ENCODE peak calls at places on chromosome 7, in ten cellular contexts. W, D, R, S, J, L, O, F, A and X are unnamed samples. For H3K4me1, the result is how much of the 10 kb centered on the place peaks cover.

GRCh38 chr7:22302951-22303423 is 54.0 kb downstream of the RAPGEF5 start:
- DNase-seq in W (no peak), D (no peak), R (no peak), S (no peak), J (no peak), L (no peak), O (no peak), F (no peak), A (no peak), X (no peak)

GRCh38 chr7:137657476-137658193 is 189.1 kb downstream of the DGKI start:
- DNase-seq in W (no peak), D (no peak), R (no peak), S (no peak), J (no peak), L (no peak), O (no peak), F (no peak), A (no peak), X (no peak)

GRCh38 chr7:33201821-33202220 is 72.5 kb downstream of the BBS9 start:
- DNase-seq in W (no peak), D (no peak), R (no peak), S (no peak), J (no peak), L (no peak), O (no peak), F (no peak), A (no peak), X (no peak)

GRCh38 chr7:39404910-39405309 is 161.3 kb upstream of the YAE1 start:
- DNase-seq in W (no peak), D (no peak), R (no peak), S (no peak), J (no peak), L (no peak), O (no peak), F (no peak), A (no peak), X (no peak)

GRCh38 chr7:1291040-1291689 is 58.5 kb downstream of the UNCX start:
- DNase-seq in W (no peak), D (no peak), R (peak), S (no peak), J (no peak), L (no peak), O (peak), F (no peak), A (peak), X (no peak)

GRCh38 chr7:145106001-145106400 is 270.1 kb upstream of the TPK1 start:
- DNase-seq in W (peak), D (no peak), R (no peak), S (no peak), J (no peak), L (no peak), O (no peak), F (no peak), A (peak), X (no peak)

GRCh38 chr7:75033064-75033463 is 40.5 kb downstream of the RCC1L start:
- DNase-seq in W (no peak), D (peak), R (no peak), S (no peak), J (no peak), L (no peak), O (no peak), F (no peak), A (no peak), X (no peak)

GRCh38 chr7:121076350-121077164 is 88.0 kb downstream of the CPED1 start:
- DNase-seq in W (no peak), D (no peak), R (no peak), S (no peak), J (no peak), L (no peak), O (no peak), F (no peak), A (no peak), X (no peak)

GRCh38 chr7:30717181-30717580 is 34.8 kb upstream of the INMT start:
- DNase-seq in W (peak), D (peak), R (no peak), S (peak), J (no peak), L (no peak), O (no peak), F (no peak), A (no peak), X (no peak)

GRCh38 chr7:63077841-63078240 is 920.8 kb upstream of the ZNF722 start:
- DNase-seq in W (no peak), D (no peak), R (no peak), S (no peak), J (no peak), L (no peak), O (no peak), F (no peak), A (no peak), X (no peak)

GRCh38 chr7:157524731-157525130 is 187.9 kb downstream of the DNAJB6 start:
- DNase-seq in W (no peak), D (no peak), R (no peak), S (no peak), J (no peak), L (no peak), O (no peak), F (no peak), A (no peak), X (no peak)

GRCh38 chr7:84219310-84219709 is 24.7 kb upstream of the SEMA3A start:
- DNase-seq in W (no peak), D (no peak), R (no peak), S (no peak), J (no peak), L (no peak), O (no peak), F (no peak), A (no peak), X (no peak)

GRCh38 chr7:25386311-25386744 is 158.0 kb upstream of the NPVF start:
- DNase-seq in W (no peak), D (no peak), R (no peak), S (no peak), J (no peak), L (no peak), O (no peak), F (no peak), A (no peak), X (no peak)

GRCh38 chr7:106346678-106347217 is 62.0 kb upstream of the NAMPT start:
- DNase-seq in W (peak), D (no peak), R (no peak), S (peak), J (no peak), L (no peak), O (no peak), F (no peak), A (no peak), X (no peak)

GRCh38 chr7:29231671-29232267 is 37.2 kb downstream of the CHN2 start:
- DNase-seq in W (no peak), D (no peak), R (no peak), S (no peak), J (no peak), L (no peak), O (no peak), F (peak), A (no peak), X (no peak)

GRCh38 chr7:35424440-35424839 is 170.5 kb upstream of the TBX20 start:
- DNase-seq in W (no peak), D (no peak), R (no peak), S (no peak), J (no peak), L (no peak), O (no peak), F (no peak), A (no peak), X (no peak)

GRCh38 chr7:44292418-44292817 is 33.0 kb downstream of the CAMK2B start:
- DNase-seq in W (no peak), D (no peak), R (no peak), S (no peak), J (peak), L (no peak), O (no peak), F (no peak), A (no peak), X (no peak)
- H3K4me1 ChIP-seq in W (under half), D (under half), R (under half), S (under half), J (under half), L (under half), O (under half), F (under half), A (under half), X (under half)

DNA sequence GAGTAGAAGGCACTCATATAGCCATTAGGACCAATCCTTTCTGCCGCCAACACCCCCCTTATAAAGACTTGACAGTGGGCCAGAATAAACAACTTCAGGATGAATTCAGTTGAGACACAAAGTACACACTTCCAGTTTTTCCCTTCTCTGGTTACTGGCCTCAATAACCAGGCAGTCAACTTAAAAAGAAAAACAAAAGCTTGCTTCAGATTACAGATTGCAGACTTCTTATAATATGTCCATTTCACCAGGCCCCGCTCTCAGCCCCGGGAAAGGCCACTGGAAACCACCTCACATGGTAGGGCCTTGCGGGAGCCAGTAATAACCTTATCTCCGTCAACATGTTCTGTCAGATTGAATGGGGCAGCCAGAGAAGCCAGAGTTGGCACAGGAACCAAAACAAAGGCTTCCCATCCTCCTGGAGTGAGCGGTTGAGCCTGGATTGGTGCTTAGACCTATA is 108.8 kb downstream of the EGFR start:
- DNase-seq in W (no peak), D (no peak), R (no peak), S (no peak), J (no peak), L (no peak), O (no peak), F (no peak), A (peak), X (peak)
- H3K4me1 ChIP-seq in W (half or more), D (under half), R (under half), S (half or more), J (half or more), L (under half), O (half or more), F (under half), A (under half), X (under half)

GRCh38 chr7:150975536-150976285 is 2.4 kb downstream of the KCNH2 start:
- DNase-seq in W (no peak), D (no peak), R (no peak), S (no peak), J (no peak), L (no peak), O (no peak), F (no peak), A (no peak), X (peak)
- H3K4me1 ChIP-seq in W (under half), D (under half), R (under half), S (under half), J (half or more), L (under half), O (under half), F (half or more), A (under half), X (under half)

GRCh38 chr7:38306914-38307313 is 33.5 kb upstream of the TARP start:
- DNase-seq in W (no peak), D (no peak), R (no peak), S (no peak), J (no peak), L (no peak), O (no peak), F (no peak), A (no peak), X (no peak)

GRCh38 chr7:38309555-38309954 is 36.1 kb upstream of the TARP start:
- DNase-seq in W (no peak), D (no peak), R (no peak), S (no peak), J (no peak), L (no peak), O (no peak), F (no peak), A (no peak), X (no peak)

GRCh38 chr7:38303866-38304265 is 30.4 kb upstream of the TARP start:
- DNase-seq in W (no peak), D (no peak), R (no peak), S (no peak), J (no peak), L (no peak), O (no peak), F (no peak), A (no peak), X (no peak)

GRCh38 chr7:38307640-38308039 is 34.2 kb upstream of the TARP start:
- DNase-seq in W (no peak), D (no peak), R (no peak), S (no peak), J (no peak), L (no peak), O (no peak), F (no peak), A (no peak), X (no peak)

GRCh38 chr7:38306136-38306535 is 32.7 kb upstream of the TARP start:
- DNase-seq in W (no peak), D (no peak), R (no peak), S (no peak), J (no peak), L (no peak), O (no peak), F (no peak), A (no peak), X (no peak)
- H3K4me1 ChIP-seq in W (under half), D (under half), R (under half), S (under half), J (under half), L (under half), O (under half), F (under half), A (under half), X (under half)

GRCh38 chr7:11329626-11330025 is 356.0 kb downstream of the PHF14 start:
- DNase-seq in W (no peak), D (no peak), R (no peak), S (no peak), J (no peak), L (no peak), O (no peak), F (no peak), A (no peak), X (no peak)
- H3K4me1 ChIP-seq in W (under half), D (under half), R (under half), S (under half), J (under half), L (under half), O (under half), F (under half), A (under half), X (under half)

GRCh38 chr7:130950054-130950453 is 216.0 kb upstream of the KLF14 start:
- DNase-seq in W (no peak), D (no peak), R (no peak), S (no peak), J (no peak), L (no peak), O (no peak), F (no peak), A (no peak), X (no peak)

GRCh38 chr7:130952477-130952876 is 218.5 kb upstream of the KLF14 start:
- DNase-seq in W (no peak), D (no peak), R (no peak), S (no peak), J (no peak), L (no peak), O (no peak), F (no peak), A (no peak), X (no peak)

GRCh38 chr7:130950741-130951140 is 216.7 kb upstream of the KLF14 start:
- DNase-seq in W (no peak), D (no peak), R (no peak), S (no peak), J (no peak), L (no peak), O (no peak), F (no peak), A (no peak), X (no peak)

GRCh38 chr7:130951976-130952313 is 217.9 kb upstream of the KLF14 start:
- DNase-seq in W (no peak), D (no peak), R (no peak), S (no peak), J (no peak), L (no peak), O (no peak), F (no peak), A (no peak), X (no peak)

DNA sequence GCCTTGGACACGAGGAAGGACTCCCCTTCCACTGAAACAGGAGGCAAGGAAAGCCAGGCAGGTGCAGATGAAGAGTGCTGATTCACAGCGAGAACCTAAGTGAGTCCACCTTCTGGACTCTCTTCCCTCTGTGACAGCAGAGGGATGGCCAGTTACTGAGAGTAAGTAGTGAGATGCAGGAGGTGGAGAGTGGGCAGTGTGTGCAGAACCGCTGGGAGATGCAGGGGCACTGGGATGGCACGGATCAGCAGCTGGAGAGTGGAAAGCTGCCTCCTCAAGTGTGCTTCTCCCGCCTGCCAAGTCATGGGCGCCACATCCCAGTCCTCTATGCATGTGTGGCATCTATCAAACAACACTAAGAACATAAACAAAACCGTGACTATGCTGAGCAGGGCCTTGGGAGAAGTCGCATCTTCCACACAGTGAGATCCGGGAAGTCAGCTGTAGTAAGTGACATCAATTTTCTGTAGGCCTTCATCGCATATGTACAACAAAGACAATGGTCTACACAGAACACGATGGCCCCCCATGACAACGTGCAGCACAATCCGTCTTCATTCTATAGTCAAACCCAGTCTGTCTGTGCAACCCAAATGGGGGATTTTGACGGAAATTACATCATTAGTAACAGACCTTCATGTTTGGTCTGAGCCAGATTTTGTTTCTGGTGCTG is 217.4 kb upstream of the KLF14 start:
- DNase-seq in W (no peak), D (no peak), R (no peak), S (no peak), J (no peak), L (no peak), O (no peak), F (no peak), A (no peak), X (no peak)
- H3K4me1 ChIP-seq in W (under half), D (under half), R (half or more), S (half or more), J (half or more), L (under half), O (under half), F (under half), A (under half), X (under half)

GRCh38 chr7:104807676-104808075 is 206.3 kb upstream of the KMT2E start:
- DNase-seq in W (no peak), D (no peak), R (no peak), S (no peak), J (no peak), L (no peak), O (no peak), F (no peak), A (no peak), X (no peak)
- H3K4me1 ChIP-seq in W (under half), D (under half), R (under half), S (under half), J (under half), L (under half), O (under half), F (under half), A (under half), X (under half)

GRCh38 chr7:50214141-50214670 is 90.3 kb upstream of the IKZF1 start:
- DNase-seq in W (no peak), D (no peak), R (no peak), S (no peak), J (no peak), L (no peak), O (no peak), F (no peak), A (no peak), X (no peak)
- H3K4me1 ChIP-seq in W (under half), D (under half), R (under half), S (under half), J (under half), L (under half), O (under half), F (under half), A (under half), X (under half)

GRCh38 chr7:91837397-91838070 is 43.0 kb downstream of the MTERF1 start:
- DNase-seq in W (no peak), D (no peak), R (no peak), S (no peak), J (no peak), L (no peak), O (no peak), F (no peak), A (no peak), X (no peak)
- H3K4me1 ChIP-seq in W (under half), D (under half), R (under half), S (under half), J (under half), L (under half), O (under half), F (under half), A (under half), X (under half)

GRCh38 chr7:67764312-67764711 is 767.7 kb downstream of the TYW1 start:
- DNase-seq in W (no peak), D (no peak), R (no peak), S (no peak), J (no peak), L (no peak), O (no peak), F (no peak), A (no peak), X (no peak)

GRCh38 chr7:67760971-67761370 is 764.3 kb downstream of the TYW1 start:
- DNase-seq in W (no peak), D (no peak), R (no peak), S (no peak), J (no peak), L (no peak), O (no peak), F (no peak), A (no peak), X (no peak)

GRCh38 chr7:67765481-67765880 is 768.8 kb downstream of the TYW1 start:
- DNase-seq in W (no peak), D (no peak), R (no peak), S (no peak), J (no peak), L (no peak), O (no peak), F (no peak), A (no peak), X (no peak)
- H3K4me1 ChIP-seq in W (under half), D (under half), R (under half), S (under half), J (under half), L (under half), O (under half), F (under half), A (under half), X (under half)